ENCODE peak calls at places on chromosomes 3 and 15, in ten cellular contexts. N is HCT116, A is WERI-Rb-1, J is small intestine, L is fibroblast of pulmonary artery, R is BJ, Y is H7, H is aorta, Z is OCI-LY7, P is neuronal stem cell. O is an unnamed sample.

GRCh38 chr15:66780172-66780972 is 78.3 kb downstream of the SMAD6 start:
- DNase-seq in N (no peak), A (no peak), J (peak; percentile 64), L (peak; percentile 67), R (no peak), Y (peak; percentile 71), H (peak; percentile 84), Z (peak; percentile 23), P (no peak), O (peak; percentile 91)

GRCh38 chr3:117526485-117527079 is 817.0 kb downstream of the TUSC7 start:
- DNase-seq in N (peak; percentile 2), A (peak; percentile 9), J (peak; percentile 18), L (peak; percentile 51), R (no peak), Y (no peak), H (no peak), Z (peak; percentile 22), P (no peak), O (peak; percentile 14)

GRCh38 chr3:140243536-140243935 is 308.6 kb downstream of the CLSTN2 start:
- DNase-seq in N (no peak), A (no peak), J (no peak), L (no peak), R (no peak), Y (no peak), H (no peak), Z (no peak), P (no peak), O (no peak)

GRCh38 chr3:68943753-68944500 is 11.6 kb upstream of the TAFA4 start:
- DNase-seq in N (no peak), A (no peak), J (no peak), L (no peak), R (no peak), Y (no peak), H (no peak), Z (no peak), P (no peak), O (no peak)

GRCh38 chr3:184733181-184733580 is 21.3 kb upstream of the MAGEF1 start:
- DNase-seq in N (no peak), A (no peak), J (no peak), L (no peak), R (no peak), Y (no peak), H (no peak), Z (no peak), P (no peak), O (no peak)

GRCh38 chr3:66472313-66473134 is 28.3 kb downstream of the LRIG1 start:
- DNase-seq in N (no peak), A (no peak), J (peak; percentile 88), L (peak; percentile 75), R (no peak), Y (no peak), H (no peak), Z (no peak), P (no peak), O (peak; percentile 5)

GRCh38 chr3:95254771-95255170 is 1191.9 kb downstream of the NSUN3 start:
- DNase-seq in N (no peak), A (no peak), J (no peak), L (no peak), R (no peak), Y (no peak), H (no peak), Z (no peak), P (no peak), O (no peak)

GRCh38 chr3:152413244-152413643 is 144.5 kb downstream of the MBNL1 start:
- DNase-seq in N (no peak), A (no peak), J (no peak), L (no peak), R (no peak), Y (no peak), H (no peak), Z (no peak), P (no peak), O (no peak)

GRCh38 chr15:63063164-63063756 is 20.7 kb downstream of the TPM1 start:
- DNase-seq in N (no peak), A (no peak), J (no peak), L (no peak), R (no peak), Y (no peak), H (no peak), Z (no peak), P (no peak), O (no peak)

GRCh38 chr3:82461049-82461889 is 699.8 kb upstream of the GBE1 start:
- DNase-seq in N (no peak), A (no peak), J (no peak), L (no peak), R (no peak), Y (no peak), H (no peak), Z (no peak), P (no peak), O (no peak)

GRCh38 chr3:180358179-180358578 is 243.8 kb upstream of the TTC14 start:
- DNase-seq in N (no peak), A (no peak), J (no peak), L (no peak), R (no peak), Y (no peak), H (no peak), Z (no peak), P (no peak), O (peak; percentile 17)

GRCh38 chr15:78263907-78264303 is 457 bp upstream of the DNAJA4 start:
- DNase-seq in N (no peak), A (no peak), J (peak; percentile 35), L (no peak), R (no peak), Y (no peak), H (peak; percentile 76), Z (no peak), P (no peak), O (no peak)

GRCh38 chr15:78265752-78266224 is 1.4 kb downstream of the DNAJA4 start:
- DNase-seq in N (no peak), A (no peak), J (no peak), L (peak; percentile 17), R (peak; percentile 50), Y (no peak), H (no peak), Z (no peak), P (no peak), O (no peak)

GRCh38 chr15:78264304-78265136 is at the start of gene DNAJA4:
- DNase-seq in N (no peak), A (no peak), J (peak; percentile 54), L (peak; percentile 38), R (no peak), Y (peak; percentile 63), H (peak; percentile 88), Z (no peak), P (no peak), O (peak; percentile 9)

GRCh38 chr15:78266229-78266628 is 1.9 kb downstream of the DNAJA4 start:
- DNase-seq in N (no peak), A (no peak), J (no peak), L (no peak), R (no peak), Y (no peak), H (no peak), Z (no peak), P (no peak), O (no peak)

GRCh38 chr15:78265137-78265460 is 737 bp downstream of the DNAJA4 start:
- DNase-seq in N (no peak), A (no peak), J (no peak), L (no peak), R (no peak), Y (no peak), H (no peak), Z (no peak), P (no peak), O (no peak)
- H3K4me3 ChIP-seq in N (peak overlapping the region; percentile 75), A (no peak overlapping the region), J (peak overlapping the region; percentile 70), L (peak overlapping the region; percentile 53), R (peak overlapping the region; percentile 40), Y (peak overlapping the region; percentile 10), H (no peak overlapping the region), Z (no peak overlapping the region), P (no peak overlapping the region), O (no peak overlapping the region)

DNA sequence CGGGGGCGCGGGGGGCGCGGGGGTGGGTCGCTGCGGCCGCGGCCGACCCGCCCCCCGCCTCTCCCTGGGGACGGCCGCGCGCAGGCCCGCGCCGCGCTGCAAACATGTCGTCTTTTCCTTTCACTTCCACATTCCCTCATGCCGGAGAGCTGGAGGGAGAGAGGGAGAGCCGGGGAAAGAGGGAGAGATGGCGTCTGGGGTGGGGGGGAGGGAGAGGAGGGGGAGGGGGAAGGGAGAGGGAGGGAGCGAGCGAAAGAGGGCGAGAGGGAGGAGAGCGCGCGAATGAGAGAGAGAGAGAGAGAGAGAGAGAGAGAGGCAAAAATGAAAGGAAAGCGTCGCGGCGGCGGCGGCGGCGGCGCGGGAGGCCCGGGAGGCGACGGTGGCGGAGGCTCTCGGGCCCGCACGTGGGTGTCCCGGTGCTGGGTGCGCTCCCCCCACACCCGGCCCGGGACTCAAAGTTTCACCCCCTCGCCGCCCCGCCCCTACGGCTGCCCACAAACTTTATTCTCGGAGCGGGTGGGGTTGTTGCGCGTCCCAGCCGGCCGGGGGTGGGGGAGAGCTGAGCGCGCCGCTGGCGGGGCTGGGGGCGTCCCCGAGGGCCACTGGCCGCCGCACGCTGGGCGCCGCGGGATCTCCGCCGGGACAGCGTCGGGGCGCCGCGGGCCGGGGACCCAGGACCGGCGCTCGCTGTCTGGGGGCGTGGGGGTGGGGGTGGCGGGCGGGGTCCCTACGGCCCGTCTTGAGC is 731 bp downstream of the ZNF710 start:
- DNase-seq in N (no peak), A (peak; percentile 38), J (peak; percentile 65), L (peak; percentile 59), R (no peak), Y (peak; percentile 94), H (peak; percentile 88), Z (peak; percentile 57), P (peak; percentile 48), O (peak; percentile 76)
- H3K4me3 ChIP-seq in N (peak overlapping the region; percentile 72), A (peak overlapping the region; percentile 65), J (peak overlapping the region; percentile 92), L (peak overlapping the region; percentile 68), R (peak overlapping the region; percentile 64), Y (peak overlapping the region; percentile 69), H (peak overlapping the region; percentile 99), Z (peak overlapping the region; percentile 80), P (peak overlapping the region; percentile 57), O (peak overlapping the region; percentile 59)

GRCh38 chr3:16174976-16175901 is 759 bp downstream of the GALNT15 start:
- DNase-seq in N (no peak), A (no peak), J (no peak), L (no peak), R (no peak), Y (no peak), H (no peak), Z (no peak), P (no peak), O (no peak)
- H3K4me3 ChIP-seq in N (no peak overlapping the region), A (no peak overlapping the region), J (no peak overlapping the region), L (peak overlapping the region; percentile 23), R (peak overlapping the region; percentile 9), Y (no peak overlapping the region), H (peak overlapping the region; percentile 27), Z (no peak overlapping the region), P (no peak overlapping the region), O (no peak overlapping the region)

DNA sequence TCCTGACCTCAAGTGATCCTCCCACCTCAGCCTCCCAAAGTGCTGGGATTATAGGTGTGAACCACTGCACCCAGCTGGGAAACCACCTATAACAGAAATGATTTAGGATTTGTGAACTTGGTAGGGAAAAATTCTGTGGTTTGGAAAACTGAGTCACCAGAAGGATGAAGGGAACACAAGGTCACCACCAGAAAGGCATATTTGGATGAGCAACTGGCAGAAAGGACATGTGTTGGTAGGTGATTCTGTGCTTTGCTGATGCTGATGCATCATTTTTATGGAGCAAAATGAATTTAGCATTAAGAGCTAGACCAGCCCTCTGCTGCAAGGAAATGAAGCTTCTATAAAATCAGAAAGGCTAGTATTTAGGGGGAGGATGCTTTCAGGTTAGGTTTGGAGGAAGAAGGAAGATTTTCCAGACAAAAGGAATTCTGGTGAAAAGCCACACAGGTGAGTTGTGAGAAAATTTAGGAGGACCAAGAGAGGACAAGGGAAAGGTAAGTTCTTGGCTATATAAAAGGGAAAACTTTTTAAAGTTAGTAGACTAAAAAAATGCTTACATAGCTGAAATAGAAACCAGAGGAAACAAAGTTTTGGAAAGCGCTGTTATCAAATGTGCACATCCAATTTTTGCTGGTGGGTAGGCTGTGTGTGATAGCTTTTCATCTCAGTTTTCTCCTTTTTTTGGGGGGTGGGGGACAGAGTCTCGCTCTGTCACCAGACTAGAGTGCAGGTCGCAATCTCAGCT is 3.6 kb downstream of the PXK start:
- DNase-seq in N (no peak), A (no peak), J (no peak), L (peak; percentile 48), R (peak; percentile 69), Y (no peak), H (no peak), Z (no peak), P (no peak), O (no peak)
- H3K4me3 ChIP-seq in N (no peak overlapping the region), A (no peak overlapping the region), J (no peak overlapping the region), L (no peak overlapping the region), R (no peak overlapping the region), Y (no peak overlapping the region), H (no peak overlapping the region), Z (no peak overlapping the region), P (no peak overlapping the region), O (no peak overlapping the region)

O was measured in MG63.